ENCODE peak calls at places on chromosomes 5 and 9, in ten cellular contexts. E is T-helper 9 cell; R is pulmonary artery endothelial cell; C is activated T-cell treated with anti-CD3 and anti-CD28 coated beads, Interleukin-2, amount 50 U/mL, for 72 hours; O is chondrocyte; W is cardiac fibroblast; Q is head of caudate nucleus; F is PC-9; V is epithelial cell of esophagus; S is activated gamma-delta T cell treated with anti-CD3 and anti-CD28 coated beads, Interleukin-2, amount 50 U/mL, for 16 hours. B is an unnamed sample.

GRCh38 chr5:79119486-79119885 is 7.9 kb downstream of the BHMT start:
- DNase-seq in E (no peak), R (no peak), C (no peak), O (no peak), W (no peak), Q (no peak), F (no peak), V (no peak), S (no peak), B (no peak)

GRCh38 chr5:83542839-83543238 is 71.3 kb downstream of the VCAN start:
- DNase-seq in E (no peak), R (no peak), C (no peak), O (no peak), W (no peak), Q (no peak), F (no peak), V (no peak), S (no peak), B (no peak)

GRCh38 chr5:151082976-151083651 is 2.3 kb upstream of the TNIP1 start:
- DNase-seq in E (peak; percentile 61), R (no peak), C (peak; percentile 72), O (no peak), W (no peak), Q (no peak), F (peak; percentile 74), V (peak; percentile 97), S (no peak), B (no peak)

GRCh38 chr9:109963079-109963478 is 183.1 kb downstream of the PALM2AKAP2 start:
- DNase-seq in E (no peak), R (no peak), C (no peak), O (no peak), W (no peak), Q (no peak), F (no peak), V (no peak), S (no peak), B (no peak)

GRCh38 chr9:95742821-95743220 is 132.7 kb upstream of the ERCC6L2 start:
- DNase-seq in E (no peak), R (no peak), C (no peak), O (no peak), W (no peak), Q (no peak), F (no peak), V (no peak), S (no peak), B (no peak)

GRCh38 chr9:16728128-16728505 is 142.4 kb downstream of the BNC2 start:
- DNase-seq in E (no peak), R (no peak), C (no peak), O (no peak), W (no peak), Q (no peak), F (no peak), V (no peak), S (no peak), B (no peak)

GRCh38 chr5:160001457-160001856 is 7.5 kb upstream of the TTC1 start:
- DNase-seq in E (no peak), R (no peak), C (no peak), O (no peak), W (no peak), Q (no peak), F (no peak), V (no peak), S (no peak), B (no peak)

GRCh38 chr5:168579987-168580508 is 880 bp upstream of the PANK3 start:
- DNase-seq in E (no peak), R (no peak), C (peak; percentile 9), O (no peak), W (peak; percentile 7), Q (no peak), F (no peak), V (no peak), S (no peak), B (no peak)

GRCh38 chr5:122985954-122986721 is 50.4 kb downstream of the PPIC start:
- DNase-seq in E (no peak), R (no peak), C (peak; percentile 4), O (no peak), W (no peak), Q (no peak), F (no peak), V (no peak), S (no peak), B (no peak)

GRCh38 chr5:32444191-32444945 is at the start of gene ZFR:
- DNase-seq in E (peak; percentile 87), R (peak; percentile 51), C (peak; percentile 95), O (peak; percentile 97), W (peak; percentile 92), Q (peak; percentile 95), F (peak; percentile 98), V (peak; percentile 87), S (peak; percentile 87), B (peak; percentile 99)

GRCh38 chr5:69415584-69415958 is 655 bp downstream of the MARVELD2 start:
- DNase-seq in E (no peak), R (no peak), C (no peak), O (no peak), W (no peak), Q (no peak), F (peak; percentile 17), V (peak; percentile 42), S (no peak), B (no peak)

GRCh38 chr5:119330367-119331183 is 25.2 kb upstream of the TNFAIP8 start:
- DNase-seq in E (peak; percentile 39), R (no peak), C (peak; percentile 54), O (no peak), W (no peak), Q (no peak), F (no peak), V (peak; percentile 91), S (no peak), B (no peak)

GRCh38 chr9:37134166-37134565 is 13.8 kb downstream of the ZCCHC7 start:
- DNase-seq in E (no peak), R (no peak), C (no peak), O (no peak), W (no peak), Q (no peak), F (no peak), V (no peak), S (no peak), B (no peak)

GRCh38 chr5:60495644-60496520 is 204.1 kb downstream of the DEPDC1B start:
- DNase-seq in E (no peak), R (no peak), C (no peak), O (no peak), W (no peak), Q (no peak), F (no peak), V (peak; percentile 14), S (no peak), B (no peak)

GRCh38 chr5:1180841-1181271 is 20.5 kb upstream of the SLC6A19 start:
- DNase-seq in E (no peak), R (no peak), C (no peak), O (peak; percentile 93), W (no peak), Q (no peak), F (no peak), V (no peak), S (no peak), B (no peak)

GRCh38 chr9:69218166-69218565 is 44.1 kb downstream of the TJP2 start:
- DNase-seq in E (no peak), R (no peak), C (no peak), O (no peak), W (no peak), Q (no peak), F (no peak), V (no peak), S (no peak), B (no peak)

GRCh38 chr5:147081256-147081872 is 153.5 kb upstream of the STK32A start:
- DNase-seq in E (no peak), R (no peak), C (no peak), O (no peak), W (no peak), Q (peak; percentile 83), F (no peak), V (no peak), S (no peak), B (no peak)

GRCh38 chr5:76947064-76947463 is 5.8 kb upstream of the CRHBP start:
- DNase-seq in E (no peak), R (peak; percentile 24), C (no peak), O (no peak), W (no peak), Q (no peak), F (no peak), V (no peak), S (no peak), B (no peak)

GRCh38 chr5:116938488-116938887 is 363.9 kb upstream of the SEMA6A start:
- DNase-seq in E (no peak), R (no peak), C (no peak), O (no peak), W (no peak), Q (peak; percentile 29), F (no peak), V (no peak), S (no peak), B (no peak)

GRCh38 chr5:145797336-145797735 is 37.8 kb downstream of the PRELID2 start:
- DNase-seq in E (no peak), R (peak; percentile 44), C (no peak), O (no peak), W (peak; percentile 35), Q (no peak), F (no peak), V (peak; percentile 59), S (no peak), B (no peak)

GRCh38 chr5:98770158-98770910 is 3.1 kb upstream of the RGMB start:
- DNase-seq in E (no peak), R (no peak), C (peak; percentile 26), O (peak; percentile 77), W (peak; percentile 66), Q (peak; percentile 59), F (peak; percentile 25), V (peak; percentile 50), S (no peak), B (no peak)

GRCh38 chr9:114364528-114365041 is 23.2 kb downstream of the AKNA start:
- DNase-seq in E (no peak), R (no peak), C (no peak), O (peak; percentile 18), W (no peak), Q (no peak), F (peak; percentile 26), V (no peak), S (no peak), B (no peak)

GRCh38 chr9:94127806-94128205 is 43.5 kb downstream of the PTPDC1 start:
- DNase-seq in E (no peak), R (no peak), C (no peak), O (no peak), W (peak; percentile 78), Q (no peak), F (no peak), V (no peak), S (no peak), B (no peak)

GRCh38 chr9:107994638-107995037 is 505.1 kb upstream of the KLF4 start:
- DNase-seq in E (no peak), R (no peak), C (no peak), O (no peak), W (peak; percentile 11), Q (no peak), F (no peak), V (no peak), S (no peak), B (peak; percentile 25)

GRCh38 chr5:32388429-32389111 is 56.0 kb downstream of the ZFR start:
- DNase-seq in E (no peak), R (no peak), C (no peak), O (no peak), W (peak; percentile 62), Q (no peak), F (no peak), V (peak; percentile 73), S (no peak), B (peak; percentile 27)

GRCh38 chr9:26684029-26684428 is 208.6 kb downstream of the CAAP1 start:
- DNase-seq in E (no peak), R (no peak), C (no peak), O (no peak), W (no peak), Q (no peak), F (no peak), V (no peak), S (no peak), B (no peak)

GRCh38 chr9:128191406-128192046 is at the start of gene CIZ1:
- DNase-seq in E (peak; percentile 64), R (peak; percentile 52), C (peak; percentile 87), O (no peak), W (peak; percentile 86), Q (peak; percentile 82), F (peak; percentile 83), V (peak; percentile 81), S (peak; percentile 59), B (peak; percentile 96)

GRCh38 chr5:76204713-76205112 is 121.5 kb downstream of the SV2C start:
- DNase-seq in E (no peak), R (no peak), C (no peak), O (no peak), W (no peak), Q (no peak), F (no peak), V (peak; percentile 96), S (no peak), B (no peak)